ENCODE peak calls at places on chromosome 10, in six cellular contexts. T, P, K, I, R and N are unnamed samples.
A peak's percentile ranks its signal among the peaks of the same experiment; 100 is the strongest.

GRCh38 chr10:122507661-122508060 is 46.3 kb downstream of the HTRA1 start:
- DNase-seq in T (no peak), P (no peak), K (peak; percentile 81), I (no peak), R (no peak), N (no peak)

GRCh38 chr10:95312264-95312663 is 21.5 kb upstream of the PDLIM1 start:
- DNase-seq in T (no peak), P (no peak), K (peak; percentile 42), I (no peak), R (no peak), N (peak; percentile 53)

GRCh38 chr10:99593312-99593711 is 26.9 kb downstream of the SLC25A28 start:
- DNase-seq in T (no peak), P (no peak), K (no peak), I (no peak), R (no peak), N (peak; percentile 26)

GRCh38 chr10:3652886-3653285 is 132.1 kb downstream of the KLF6 start:
- DNase-seq in T (no peak), P (no peak), K (peak; percentile 53), I (no peak), R (no peak), N (no peak)

GRCh38 chr10:17210361-17210760 is 8.9 kb upstream of the TRDMT1 start:
- DNase-seq in T (no peak), P (no peak), K (peak; percentile 61), I (no peak), R (no peak), N (no peak)

GRCh38 chr10:112467541-112468075 is 20.6 kb downstream of the VTI1A start:
- DNase-seq in T (no peak), P (no peak), K (peak; percentile 8), I (no peak), R (no peak), N (no peak)

GRCh38 chr10:11810313-11810766 is 12.8 kb upstream of the PROSER2 start:
- DNase-seq in T (no peak), P (no peak), K (peak; percentile 48), I (no peak), R (no peak), N (no peak)

GRCh38 chr10:33791295-33791694 is 456.8 kb upstream of the NRP1 start:
- DNase-seq in T (no peak), P (no peak), K (peak; percentile 50), I (no peak), R (no peak), N (no peak)

GRCh38 chr10:118237930-118238329 is 104.2 kb downstream of the FAM204A start:
- DNase-seq in T (no peak), P (no peak), K (no peak), I (no peak), R (no peak), N (no peak)

GRCh38 chr10:26457088-26457487 is 18.9 kb downstream of the APBB1IP start:
- DNase-seq in T (no peak), P (no peak), K (no peak), I (no peak), R (no peak), N (no peak)

GRCh38 chr10:114526112-114526496 is 121.8 kb upstream of the AFAP1L2 start:
- DNase-seq in T (no peak), P (no peak), K (peak; percentile 32), I (no peak), R (no peak), N (no peak)

GRCh38 chr10:81018898-81019890 is 481.5 kb downstream of the SH2D4B start:
- DNase-seq in T (no peak), P (no peak), K (peak; percentile 65), I (peak; percentile 24), R (peak; percentile 4), N (peak; percentile 19)

GRCh38 chr10:5411941-5412276 is 448 bp upstream of the NET1 start:
- DNase-seq in T (no peak), P (no peak), K (no peak), I (no peak), R (no peak), N (no peak)

GRCh38 chr10:59748834-59749233 is 4.4 kb downstream of the MRLN start:
- DNase-seq in T (no peak), P (no peak), K (no peak), I (peak; percentile 72), R (no peak), N (no peak)

GRCh38 chr10:49053053-49053997 is 62.0 kb downstream of the VSTM4 start:
- DNase-seq in T (no peak), P (no peak), K (no peak), I (no peak), R (peak; percentile 37), N (no peak)

DNA sequence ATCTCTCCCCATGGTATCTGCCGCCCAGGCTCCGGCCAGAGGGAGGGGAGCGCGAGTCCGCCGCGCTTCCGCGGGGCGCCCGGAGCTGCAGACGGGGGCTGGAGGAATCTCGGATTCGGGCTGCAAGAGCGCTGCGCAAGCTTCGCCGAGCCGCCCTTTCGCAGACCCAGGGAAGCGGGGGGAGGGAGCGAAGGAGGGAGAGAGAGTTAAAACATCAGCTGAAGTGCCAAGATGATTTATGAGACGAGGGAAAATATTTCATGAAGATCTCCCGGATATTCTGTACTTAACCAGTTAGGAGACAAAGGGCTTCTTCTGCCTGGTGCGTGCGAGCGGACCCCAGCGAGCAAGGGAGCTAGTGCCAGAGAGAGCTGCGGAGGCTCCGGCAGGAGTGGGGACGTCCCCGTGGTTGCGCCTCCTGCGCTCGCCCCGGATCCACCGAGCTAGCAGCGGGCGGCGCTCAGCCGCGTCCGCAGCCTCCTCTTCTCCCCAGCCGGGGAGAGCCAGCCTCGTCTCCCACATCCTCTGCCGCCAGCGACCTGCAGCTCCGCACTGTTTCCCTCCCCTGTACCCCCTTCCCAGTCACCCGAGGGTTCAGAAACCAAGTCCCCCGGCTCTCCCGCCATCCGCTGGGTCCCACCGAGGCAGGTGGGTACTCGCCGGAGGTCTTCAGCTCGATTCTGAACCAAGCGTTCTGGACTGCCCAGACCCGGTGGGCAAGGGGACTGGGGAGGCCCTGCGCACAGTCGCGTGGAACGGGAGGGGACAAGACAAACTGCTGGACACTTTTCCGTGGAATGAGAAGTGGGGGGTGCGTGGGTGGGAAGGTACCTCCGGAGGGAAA is 1.0 kb upstream of the PAX2 start:
- DNase-seq in T (no peak), P (no peak), K (no peak), I (no peak), R (no peak), N (no peak)
- H3K27me3 ChIP-seq in T (peaks cover 100% of the 10 kb centered on the region), P (peaks cover 81% of the 10 kb centered on the region), K (peaks cover 100% of the 10 kb centered on the region), I (peaks cover 92% of the 10 kb centered on the region), R (peaks cover 98% of the 10 kb centered on the region), N (peaks cover 85% of the 10 kb centered on the region)

GRCh38 chr10:61912981-61913380 is 11.5 kb downstream of the ARID5B start:
- DNase-seq in T (no peak), P (no peak), K (no peak), I (no peak), R (no peak), N (no peak)
- H3K4me1 ChIP-seq in T (peaks cover 3% of the 10 kb centered on the region), P (no peaks in the 10 kb centered on the region), K (no peaks in the 10 kb centered on the region), I (no peaks in the 10 kb centered on the region), R (peaks cover 20% of the 10 kb centered on the region), N (no peaks in the 10 kb centered on the region)

DNA sequence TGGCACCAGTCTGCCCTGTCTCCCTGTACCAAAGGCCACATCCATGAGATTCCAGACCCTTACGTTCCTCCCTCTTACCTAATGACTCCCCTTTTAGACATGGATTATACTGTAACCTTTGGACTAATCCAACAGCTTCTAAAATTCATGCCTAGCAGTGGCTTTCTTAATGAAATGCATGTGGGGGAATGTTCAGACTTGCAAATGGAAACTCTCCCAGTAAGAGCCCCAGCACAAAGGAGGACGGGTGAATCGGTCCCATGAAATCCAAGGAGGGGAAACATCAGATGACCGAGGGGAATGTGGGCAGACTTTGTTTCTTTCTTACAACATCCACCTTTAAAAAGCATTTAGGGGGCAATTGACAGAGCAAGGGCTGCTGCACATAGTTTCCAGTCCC is 71.4 kb downstream of the COL13A1 start:
- DNase-seq in T (no peak), P (no peak), K (no peak), I (no peak), R (no peak), N (no peak)
- H3K4me3 ChIP-seq in T (no peak overlapping the region), P (no peak overlapping the region), K (no peak overlapping the region), I (no peak overlapping the region), R (no peak overlapping the region), N (no peak overlapping the region)

DNA sequence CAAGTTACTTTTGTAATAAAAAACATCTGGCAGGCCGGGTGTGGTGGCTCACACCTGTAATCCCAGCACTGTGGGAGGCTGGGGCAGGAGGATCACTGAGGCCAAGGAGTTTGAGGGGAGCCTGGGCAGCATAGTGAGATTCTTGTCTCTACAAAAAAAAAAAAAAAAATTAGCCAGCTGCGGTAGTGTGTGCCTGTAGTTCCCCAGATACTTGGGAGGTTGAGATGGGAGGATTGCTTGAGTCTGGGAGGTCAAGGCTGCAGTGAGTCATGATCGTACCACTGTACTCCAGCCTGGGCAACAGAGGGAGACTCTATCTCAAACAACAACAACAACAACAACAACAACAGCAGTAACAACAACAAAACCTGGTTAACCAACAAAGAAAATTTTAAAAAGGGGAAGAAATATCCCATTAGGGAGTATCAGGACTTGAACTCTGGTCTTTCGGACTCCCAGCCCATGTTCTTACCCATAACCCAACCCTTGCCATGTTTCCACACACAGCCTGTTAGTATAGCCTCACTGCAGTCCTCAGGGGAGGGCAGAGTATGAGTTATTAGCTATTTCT is 17.2 kb downstream of the PALD1 start:
- DNase-seq in T (no peak), P (no peak), K (no peak), I (no peak), R (no peak), N (no peak)
- H3K27me3 ChIP-seq in T (peaks cover 3% of the 10 kb centered on the region), P (no peaks in the 10 kb centered on the region), K (no peaks in the 10 kb centered on the region), I (no peaks in the 10 kb centered on the region), R (no peaks in the 10 kb centered on the region), N (no peaks in the 10 kb centered on the region)

DNA sequence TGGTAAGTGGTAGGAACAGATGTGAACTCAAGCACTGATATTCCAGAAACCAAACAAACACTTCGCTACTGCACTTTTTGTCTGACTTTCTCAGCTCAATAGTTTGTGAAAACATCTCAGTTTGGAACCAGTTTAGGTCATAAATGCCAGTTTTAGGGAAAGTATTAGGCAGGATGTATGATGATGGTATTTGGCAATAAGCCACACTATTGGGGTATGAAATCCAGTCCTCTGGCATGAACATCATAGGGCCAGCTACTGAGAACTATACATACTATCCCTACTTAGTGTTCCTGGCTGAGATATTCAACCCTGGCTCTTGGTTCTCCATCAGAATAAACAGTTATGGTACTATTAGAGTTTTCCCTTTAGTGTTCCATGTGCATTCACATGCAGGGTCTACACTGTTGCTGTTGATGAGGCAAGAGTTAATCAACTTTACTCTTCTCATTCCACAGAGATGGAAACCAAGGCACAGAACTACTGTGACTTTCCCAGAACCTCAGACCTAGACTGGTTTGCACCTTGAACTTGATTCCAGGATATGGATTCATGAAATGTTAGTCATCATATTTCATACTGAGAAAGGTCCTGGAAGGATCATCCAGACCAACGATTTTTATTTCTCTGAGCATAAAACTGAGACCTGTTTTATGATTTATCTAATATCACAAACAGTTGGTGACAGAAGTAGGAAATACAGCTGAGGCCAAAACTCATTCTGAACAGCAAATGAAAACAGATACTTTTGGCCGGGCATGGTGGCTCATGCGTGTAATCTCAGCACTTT is 20.0 kb upstream of the IFIT2 start:
- DNase-seq in T (no peak), P (no peak), K (no peak), I (no peak), R (no peak), N (no peak)
- H3K4me1 ChIP-seq in T (peaks cover 62% of the 10 kb centered on the region), P (no peaks in the 10 kb centered on the region), K (peaks cover 17% of the 10 kb centered on the region), I (peaks cover 13% of the 10 kb centered on the region), R (peaks cover 54% of the 10 kb centered on the region), N (peaks cover 33% of the 10 kb centered on the region)